ENCODE peak calls at places on chromosomes 16 and 17, in seven cellular contexts. T is GM20000, O is A673, W is renal cortical epithelial cell, N is HS-27A, S is tibial artery, L is NCI-H460. D is an unnamed sample.

GRCh38 chr16:57535680-57536305 is 578 bp downstream of the CCDC102A start:
- DNase-seq in T (peak), O (peak), W (peak), N (peak), S (peak), L (peak), D (peak)

GRCh38 chr17:79842656-79843474 is 3.6 kb upstream of the CBX4 start:
- DNase-seq in T (peak), O (peak), W (no peak), N (no peak), S (no peak), L (no peak), D (no peak)

GRCh38 chr17:3660311-3660891 is 8.0 kb downstream of the TAX1BP3 start:
- DNase-seq in T (no peak), O (no peak), W (no peak), N (no peak), S (no peak), L (no peak), D (no peak)

GRCh38 chr17:74738051-74738996 is 1.3 kb downstream of the RAB37 start:
- DNase-seq in T (peak), O (no peak), W (no peak), N (no peak), S (no peak), L (no peak), D (no peak)

GRCh38 chr17:20961551-20961950 is 81.3 kb downstream of the USP22 start:
- DNase-seq in T (no peak), O (no peak), W (no peak), N (no peak), S (no peak), L (no peak), D (peak)

GRCh38 chr17:77489898-77490265 is 349.1 kb downstream of the SEC14L1 start:
- DNase-seq in T (no peak), O (no peak), W (no peak), N (no peak), S (peak), L (no peak), D (no peak)

GRCh38 chr16:20398603-20399002 is 5.9 kb downstream of the PDILT start:
- DNase-seq in T (no peak), O (no peak), W (no peak), N (no peak), S (no peak), L (no peak), D (no peak)

GRCh38 chr17:12089809-12090384 is 69.2 kb downstream of the MAP2K4 start:
- DNase-seq in T (no peak), O (peak), W (peak), N (peak), S (no peak), L (no peak), D (peak)

GRCh38 chr17:81572499-81573030 is 20.4 kb upstream of the FAAP100 start:
- DNase-seq in T (no peak), O (no peak), W (no peak), N (no peak), S (no peak), L (no peak), D (no peak)

GRCh38 chr17:69744512-69745098 is 330.1 kb downstream of the MAP2K6 start:
- DNase-seq in T (no peak), O (no peak), W (no peak), N (no peak), S (no peak), L (no peak), D (no peak)

GRCh38 chr16:660459-661183 is 7.3 kb upstream of the RHOT2 start:
- DNase-seq in T (peak), O (peak), W (peak), N (no peak), S (peak), L (peak), D (peak)

GRCh38 chr17:47733414-47734288 is 615 bp downstream of the TBX21 start:
- DNase-seq in T (peak), O (no peak), W (no peak), N (no peak), S (peak), L (no peak), D (no peak)

GRCh38 chr16:3722508-3722907 is 5.2 kb upstream of the TRAP1 start:
- DNase-seq in T (no peak), O (no peak), W (no peak), N (no peak), S (no peak), L (no peak), D (no peak)

GRCh38 chr16:67207857-67208524 is 9.1 kb downstream of the ELMO3 start:
- DNase-seq in T (no peak), O (no peak), W (no peak), N (no peak), S (no peak), L (peak), D (peak)

GRCh38 chr16:49312389-49312990 is 30.9 kb upstream of the CBLN1 start:
- DNase-seq in T (no peak), O (no peak), W (no peak), N (no peak), S (no peak), L (no peak), D (no peak)

GRCh38 chr17:48611213-48611612 is 396 bp upstream of the HOXB7 start:
- DNase-seq in T (no peak), O (peak), W (no peak), N (no peak), S (no peak), L (no peak), D (no peak)

GRCh38 chr17:81832608-81833159 is 407 bp downstream of the MCRIP1 start:
- DNase-seq in T (peak), O (peak), W (no peak), N (no peak), S (no peak), L (no peak), D (no peak)

GRCh38 chr17:78652913-78653312 is 75.7 kb upstream of the DNAH17 start:
- DNase-seq in T (no peak), O (no peak), W (no peak), N (no peak), S (peak), L (no peak), D (no peak)

GRCh38 chr17:58365980-58366595 is 14.1 kb upstream of the SUPT4H1 start:
- DNase-seq in T (no peak), O (no peak), W (no peak), N (no peak), S (no peak), L (no peak), D (no peak)

GRCh38 chr17:27368971-27369370 is 75.1 kb downstream of the WSB1 start:
- DNase-seq in T (no peak), O (no peak), W (no peak), N (no peak), S (no peak), L (no peak), D (no peak)

GRCh38 chr17:44541884-44542581 is 15.3 kb upstream of the FZD2 start:
- DNase-seq in T (no peak), O (peak), W (no peak), N (no peak), S (no peak), L (no peak), D (no peak)

GRCh38 chr17:78168906-78169793 is 769 bp downstream of the SYNGR2 start:
- DNase-seq in T (peak), O (peak), W (peak), N (no peak), S (peak), L (peak), D (peak)

GRCh38 chr17:13395872-13396271 is 205.9 kb downstream of the HS3ST3A1 start:
- DNase-seq in T (no peak), O (no peak), W (peak), N (no peak), S (no peak), L (no peak), D (peak)

GRCh38 chr16:80317132-80318098 is 223.4 kb upstream of the DYNLRB2 start:
- DNase-seq in T (no peak), O (peak), W (no peak), N (no peak), S (no peak), L (peak), D (peak)

GRCh38 chr17:34383225-34383615 is 20.2 kb upstream of the CCL1 start:
- DNase-seq in T (no peak), O (no peak), W (no peak), N (no peak), S (no peak), L (no peak), D (no peak)

GRCh38 chr17:50627782-50628601 is 6.7 kb upstream of the ABCC3 start:
- DNase-seq in T (no peak), O (no peak), W (peak), N (no peak), S (no peak), L (no peak), D (no peak)

GRCh38 chr17:1878419-1879121 is 48.8 kb downstream of the RPA1 start:
- DNase-seq in T (no peak), O (no peak), W (no peak), N (no peak), S (no peak), L (no peak), D (peak)

GRCh38 chr16:7716924-7717323 is 384.3 kb downstream of the RBFOX1 start:
- DNase-seq in T (no peak), O (no peak), W (no peak), N (no peak), S (no peak), L (no peak), D (no peak)

GRCh38 chr17:77315551-77316190 is 174.9 kb downstream of the SEC14L1 start:
- DNase-seq in T (no peak), O (no peak), W (no peak), N (no peak), S (no peak), L (no peak), D (no peak)

GRCh38 chr16:4082474-4083044 is 33.7 kb downstream of the ADCY9 start:
- DNase-seq in T (no peak), O (no peak), W (no peak), N (no peak), S (no peak), L (no peak), D (no peak)

GRCh38 chr16:81190667-81191066 is 47.8 kb upstream of the BCO1 start:
- DNase-seq in T (no peak), O (no peak), W (peak), N (no peak), S (no peak), L (no peak), D (peak)

GRCh38 chr16:22092143-22092933 is at the start of gene VWA3A:
- DNase-seq in T (no peak), O (no peak), W (peak), N (no peak), S (no peak), L (no peak), D (peak)

GRCh38 chr16:12137344-12138094 is 161.0 kb downstream of the SNX29 start:
- DNase-seq in T (no peak), O (no peak), W (no peak), N (no peak), S (no peak), L (no peak), D (no peak)

GRCh38 chr16:11315499-11315898 is 29.8 kb upstream of the RMI2 start:
- DNase-seq in T (no peak), O (peak), W (peak), N (no peak), S (no peak), L (no peak), D (no peak)

GRCh38 chr17:71966459-71967313 is 154.1 kb upstream of the SOX9 start:
- DNase-seq in T (no peak), O (no peak), W (no peak), N (no peak), S (peak), L (no peak), D (no peak)

GRCh38 chr16:57530531-57531252 is 5.7 kb downstream of the CCDC102A start:
- DNase-seq in T (no peak), O (no peak), W (no peak), N (no peak), S (no peak), L (no peak), D (no peak)

D was measured in bronchial epithelial cell.